ENCODE peak calls at places on chromosomes 3 and 15, in nine cellular contexts. I is NCI-H1105 treated with DMSO at 0.1 percent for 48 hours; Q is GOT3; D is GM03348; L is KG1; G is H9; E is activated CD8-positive, alpha-beta memory T cell treated with anti-CD3 and anti-CD28 coated beads for 4 hours; U is RPMI7951; K is thoracic aorta. C is an unnamed sample.

GRCh38 chr3:30518201-30518864 is 88.1 kb upstream of the TGFBR2 start:
- DNase-seq in I (peak), Q (no peak), D (peak), L (no peak), G (no peak), E (no peak), U (no peak), K (peak), C (no peak)

GRCh38 chr3:95705786-95706418 is 1108.5 kb upstream of the EPHA6 start:
- DNase-seq in I (no peak), Q (no peak), D (no peak), L (peak), G (no peak), E (no peak), U (peak), K (no peak), C (peak)

GRCh38 chr15:43529587-43530345 is 12.4 kb downstream of the MAP1A start:
- DNase-seq in I (no peak), Q (no peak), D (no peak), L (no peak), G (no peak), E (no peak), U (no peak), K (no peak), C (no peak)

GRCh38 chr3:9279959-9280358 is 30.5 kb upstream of the SRGAP3 start:
- DNase-seq in I (no peak), Q (no peak), D (peak), L (no peak), G (no peak), E (no peak), U (peak), K (no peak), C (peak)

GRCh38 chr3:195133462-195133861 is 137.5 kb downstream of the XXYLT1 start:
- DNase-seq in I (peak), Q (no peak), D (no peak), L (no peak), G (no peak), E (no peak), U (no peak), K (no peak), C (no peak)

GRCh38 chr3:150699068-150699635 is 4.6 kb downstream of the ERICH6 start:
- DNase-seq in I (no peak), Q (no peak), D (peak), L (no peak), G (no peak), E (no peak), U (peak), K (no peak), C (no peak)

GRCh38 chr15:49227602-49228001 is 57.6 kb downstream of the GALK2 start:
- DNase-seq in I (no peak), Q (no peak), D (no peak), L (no peak), G (no peak), E (no peak), U (no peak), K (no peak), C (no peak)

GRCh38 chr3:158532099-158532734 is 38.8 kb upstream of the MLF1 start:
- DNase-seq in I (peak), Q (no peak), D (peak), L (no peak), G (no peak), E (no peak), U (peak), K (no peak), C (no peak)

GRCh38 chr15:39918688-39919385 is 1.2 kb downstream of the GPR176 start:
- DNase-seq in I (no peak), Q (no peak), D (peak), L (no peak), G (no peak), E (no peak), U (peak), K (no peak), C (no peak)

GRCh38 chr3:24493951-24494615 is 567 bp downstream of the THRB start:
- DNase-seq in I (no peak), Q (peak), D (peak), L (no peak), G (peak), E (no peak), U (peak), K (peak), C (peak)

C was measured in T1000.